ENCODE peak calls at places on chromosomes 13 and 19, in ten cellular contexts. One of them, this sample, is unnamed.

GRCh38 chr13:90365130-90365529 is 982.4 kb upstream of the MIR17HG start:
- DNase-seq in GM23338: no peak
- DNase-seq in heart right ventricle: no peak
- DNase-seq in left lung: no peak
- DNase-seq in A549: no peak
- DNase-seq in thoracic aorta: no peak
- DNase-seq in transverse colon: no peak
- DNase-seq in psoas muscle: no peak
- DNase-seq in osteoblast: no peak
- DNase-seq in right lobe of liver: no peak
- DNase-seq in this sample: no peak

GRCh38 chr19:33497778-33498175 is 23.8 kb downstream of the PEPD start:
- DNase-seq in left lung: no peak
- DNase-seq in GM23338: no peak
- DNase-seq in osteoblast: peak; percentile 68
- DNase-seq in thoracic aorta: no peak
- DNase-seq in A549: no peak
- DNase-seq in transverse colon: no peak
- DNase-seq in heart right ventricle: no peak
- DNase-seq in psoas muscle: no peak
- DNase-seq in right lobe of liver: peak; percentile 21
- DNase-seq in this sample: no peak

GRCh38 chr13:95019886-95020285 is 281.4 kb downstream of the ABCC4 start:
- DNase-seq in heart right ventricle: no peak
- DNase-seq in transverse colon: no peak
- DNase-seq in psoas muscle: no peak
- DNase-seq in thoracic aorta: no peak
- DNase-seq in A549: no peak
- DNase-seq in right lobe of liver: no peak
- DNase-seq in GM23338: no peak
- DNase-seq in left lung: no peak
- DNase-seq in osteoblast: no peak
- DNase-seq in this sample: no peak

GRCh38 chr13:88958821-88959220 is 1287.7 kb downstream of the SLITRK5 start:
- DNase-seq in A549: no peak
- DNase-seq in osteoblast: no peak
- DNase-seq in heart right ventricle: no peak
- DNase-seq in thoracic aorta: no peak
- DNase-seq in GM23338: no peak
- DNase-seq in psoas muscle: no peak
- DNase-seq in right lobe of liver: no peak
- DNase-seq in left lung: no peak
- DNase-seq in transverse colon: no peak
- DNase-seq in this sample: no peak

GRCh38 chr13:105442941-105443340 is 1092.5 kb downstream of the EFNB2 start:
- DNase-seq in right lobe of liver: no peak
- DNase-seq in osteoblast: peak; percentile 82
- DNase-seq in A549: peak; percentile 87
- DNase-seq in psoas muscle: no peak
- DNase-seq in GM23338: no peak
- DNase-seq in left lung: no peak
- DNase-seq in thoracic aorta: no peak
- DNase-seq in heart right ventricle: peak; percentile 29
- DNase-seq in transverse colon: no peak
- DNase-seq in this sample: no peak

GRCh38 chr13:36847541-36848045 is 28.6 kb downstream of the RFXAP start:
- DNase-seq in osteoblast: no peak
- DNase-seq in thoracic aorta: no peak
- DNase-seq in heart right ventricle: no peak
- DNase-seq in transverse colon: no peak
- DNase-seq in GM23338: no peak
- DNase-seq in right lobe of liver: no peak
- DNase-seq in psoas muscle: no peak
- DNase-seq in left lung: no peak
- DNase-seq in A549: no peak
- DNase-seq in this sample: no peak

GRCh38 chr13:33799950-33800592 is 17.9 kb upstream of the RFC3 start:
- DNase-seq in left lung: no peak
- DNase-seq in GM23338: peak; percentile 37
- DNase-seq in psoas muscle: no peak
- DNase-seq in right lobe of liver: no peak
- DNase-seq in A549: peak; percentile 45
- DNase-seq in transverse colon: no peak
- DNase-seq in heart right ventricle: no peak
- DNase-seq in thoracic aorta: no peak
- DNase-seq in osteoblast: peak; percentile 52
- DNase-seq in this sample: no peak

GRCh38 chr13:36105726-36106125 is 25.5 kb downstream of the DCLK1 start:
- DNase-seq in GM23338: no peak
- DNase-seq in left lung: no peak
- DNase-seq in heart right ventricle: no peak
- DNase-seq in transverse colon: no peak
- DNase-seq in A549: no peak
- DNase-seq in psoas muscle: no peak
- DNase-seq in osteoblast: no peak
- DNase-seq in right lobe of liver: no peak
- DNase-seq in thoracic aorta: no peak
- DNase-seq in this sample: no peak

GRCh38 chr19:30319876-30320275 is 52.3 kb upstream of the ZNF536 start:
- DNase-seq in psoas muscle: no peak
- DNase-seq in right lobe of liver: no peak
- DNase-seq in GM23338: no peak
- DNase-seq in left lung: no peak
- DNase-seq in thoracic aorta: no peak
- DNase-seq in A549: no peak
- DNase-seq in transverse colon: no peak
- DNase-seq in heart right ventricle: no peak
- DNase-seq in osteoblast: no peak
- DNase-seq in this sample: no peak

GRCh38 chr13:84574851-84575250 is 692.6 kb upstream of the SLITRK1 start:
- DNase-seq in thoracic aorta: no peak
- DNase-seq in heart right ventricle: no peak
- DNase-seq in right lobe of liver: no peak
- DNase-seq in transverse colon: no peak
- DNase-seq in A549: peak; percentile 0
- DNase-seq in GM23338: no peak
- DNase-seq in osteoblast: no peak
- DNase-seq in psoas muscle: no peak
- DNase-seq in left lung: no peak
- DNase-seq in this sample: no peak

GRCh38 chr19:33690461-33691427 is 69.0 kb downstream of the CHST8 start:
- DNase-seq in psoas muscle: no peak
- DNase-seq in GM23338: no peak
- DNase-seq in heart right ventricle: no peak
- DNase-seq in A549: no peak
- DNase-seq in right lobe of liver: no peak
- DNase-seq in osteoblast: no peak
- DNase-seq in left lung: no peak
- DNase-seq in transverse colon: no peak
- DNase-seq in thoracic aorta: no peak
- DNase-seq in this sample: no peak

GRCh38 chr19:51333836-51334460 is 8.0 kb downstream of the VSIG10L start:
- DNase-seq in heart right ventricle: no peak
- DNase-seq in osteoblast: peak; percentile 79
- DNase-seq in left lung: no peak
- DNase-seq in thoracic aorta: no peak
- DNase-seq in right lobe of liver: no peak
- DNase-seq in A549: peak; percentile 54
- DNase-seq in GM23338: peak; percentile 65
- DNase-seq in transverse colon: no peak
- DNase-seq in psoas muscle: no peak
- DNase-seq in this sample: no peak

GRCh38 chr19:952680-953500 is 27.1 kb downstream of the ARID3A start:
- DNase-seq in osteoblast: no peak
- DNase-seq in right lobe of liver: no peak
- DNase-seq in transverse colon: peak; percentile 68
- DNase-seq in left lung: no peak
- DNase-seq in GM23338: peak; percentile 58
- DNase-seq in heart right ventricle: no peak
- DNase-seq in A549: no peak
- DNase-seq in psoas muscle: no peak
- DNase-seq in thoracic aorta: no peak
- DNase-seq in this sample: no peak

GRCh38 chr19:5285955-5286354 is 54.7 kb downstream of the PTPRS start:
- DNase-seq in right lobe of liver: no peak
- DNase-seq in left lung: no peak
- DNase-seq in transverse colon: no peak
- DNase-seq in A549: no peak
- DNase-seq in psoas muscle: no peak
- DNase-seq in osteoblast: no peak
- DNase-seq in GM23338: no peak
- DNase-seq in thoracic aorta: no peak
- DNase-seq in heart right ventricle: no peak
- DNase-seq in this sample: no peak

GRCh38 chr13:94674609-94675348 is 37.6 kb downstream of the SOX21 start:
- DNase-seq in osteoblast: peak; percentile 55
- DNase-seq in right lobe of liver: peak; percentile 57
- DNase-seq in left lung: no peak
- DNase-seq in thoracic aorta: no peak
- DNase-seq in GM23338: peak; percentile 94
- DNase-seq in heart right ventricle: peak; percentile 27
- DNase-seq in A549: peak; percentile 66
- DNase-seq in psoas muscle: no peak
- DNase-seq in transverse colon: peak; percentile 46
- DNase-seq in this sample: no peak

GRCh38 chr13:87057807-87058520 is 613.2 kb upstream of the SLITRK5 start:
- DNase-seq in right lobe of liver: no peak
- DNase-seq in psoas muscle: no peak
- DNase-seq in heart right ventricle: no peak
- DNase-seq in osteoblast: no peak
- DNase-seq in GM23338: no peak
- DNase-seq in left lung: no peak
- DNase-seq in thoracic aorta: no peak
- DNase-seq in transverse colon: no peak
- DNase-seq in A549: no peak
- DNase-seq in this sample: no peak

GRCh38 chr19:2050349-2050990 is 574 bp downstream of the MKNK2 start:
- DNase-seq in right lobe of liver: no peak
- DNase-seq in A549: no peak
- DNase-seq in heart right ventricle: no peak
- DNase-seq in psoas muscle: no peak
- DNase-seq in transverse colon: no peak
- DNase-seq in osteoblast: peak; percentile 93
- DNase-seq in left lung: no peak
- DNase-seq in GM23338: no peak
- DNase-seq in thoracic aorta: no peak
- DNase-seq in this sample: no peak

GRCh38 chr13:81409284-81409683 is 1068.4 kb upstream of the SPRY2 start:
- DNase-seq in osteoblast: no peak
- DNase-seq in thoracic aorta: no peak
- DNase-seq in transverse colon: no peak
- DNase-seq in heart right ventricle: no peak
- DNase-seq in right lobe of liver: no peak
- DNase-seq in GM23338: no peak
- DNase-seq in A549: no peak
- DNase-seq in psoas muscle: no peak
- DNase-seq in left lung: no peak
- DNase-seq in this sample: no peak

GRCh38 chr13:110265682-110266430 is 41.1 kb downstream of the COL4A1 start:
- DNase-seq in heart right ventricle: peak; percentile 62
- DNase-seq in GM23338: no peak
- DNase-seq in left lung: no peak
- DNase-seq in osteoblast: no peak
- DNase-seq in A549: no peak
- DNase-seq in right lobe of liver: no peak
- DNase-seq in thoracic aorta: peak; percentile 69
- DNase-seq in psoas muscle: peak; percentile 84
- DNase-seq in transverse colon: no peak
- DNase-seq in this sample: no peak
- H3K4me1 ChIP-seq in heart right ventricle: peaks cover 31% of the 10 kb centered on the region
- H3K4me1 ChIP-seq in GM23338: peaks cover 46% of the 10 kb centered on the region
- H3K4me1 ChIP-seq in left lung: peaks cover 27% of the 10 kb centered on the region
- H3K4me1 ChIP-seq in osteoblast: no peaks in the 10 kb centered on the region
- H3K4me1 ChIP-seq in A549: peaks cover 15% of the 10 kb centered on the region
- H3K4me1 ChIP-seq in right lobe of liver: no peaks in the 10 kb centered on the region
- H3K4me1 ChIP-seq in thoracic aorta: peaks cover 64% of the 10 kb centered on the region
- H3K4me1 ChIP-seq in psoas muscle: peaks cover 22% of the 10 kb centered on the region
- H3K4me1 ChIP-seq in transverse colon: peaks cover 28% of the 10 kb centered on the region
- H3K4me1 ChIP-seq in this sample: peaks cover 34% of the 10 kb centered on the region

GRCh38 chr19:41001243-41001971 is 10.3 kb downstream of the CYP2B6 start:
- DNase-seq in right lobe of liver: no peak
- DNase-seq in heart right ventricle: no peak
- DNase-seq in thoracic aorta: no peak
- DNase-seq in GM23338: peak; percentile 64
- DNase-seq in osteoblast: no peak
- DNase-seq in psoas muscle: no peak
- DNase-seq in left lung: no peak
- DNase-seq in transverse colon: no peak
- DNase-seq in A549: peak; percentile 45
- DNase-seq in this sample: no peak
- TF ChIP-seq CTCF in right lobe of liver: no peak
- TF ChIP-seq CTCF in heart right ventricle: no peak
- TF ChIP-seq CTCF in thoracic aorta: no peak
- TF ChIP-seq CTCF in GM23338: peak; percentile 78
- TF ChIP-seq CTCF in osteoblast: no peak
- TF ChIP-seq CTCF in psoas muscle: no peak
- TF ChIP-seq CTCF in left lung: no peak
- TF ChIP-seq CTCF in transverse colon: no peak
- TF ChIP-seq CTCF in A549: no peak
- TF ChIP-seq CTCF in this sample: no peak

GRCh38 chr13:99523838-99524237 is 22.6 kb downstream of the TM9SF2 start:
- DNase-seq in GM23338: no peak
- DNase-seq in right lobe of liver: no peak
- DNase-seq in thoracic aorta: no peak
- DNase-seq in A549: no peak
- DNase-seq in transverse colon: no peak
- DNase-seq in osteoblast: no peak
- DNase-seq in heart right ventricle: no peak
- DNase-seq in left lung: no peak
- DNase-seq in psoas muscle: no peak
- DNase-seq in this sample: no peak
- H3K27ac ChIP-seq in GM23338: no peak overlapping the region
- H3K27ac ChIP-seq in right lobe of liver: no peak overlapping the region
- H3K27ac ChIP-seq in thoracic aorta: no peak overlapping the region
- H3K27ac ChIP-seq in A549: no peak overlapping the region
- H3K27ac ChIP-seq in transverse colon: no peak overlapping the region
- H3K27ac ChIP-seq in osteoblast: no peak overlapping the region
- H3K27ac ChIP-seq in heart right ventricle: no peak overlapping the region
- H3K27ac ChIP-seq in left lung: no peak overlapping the region
- H3K27ac ChIP-seq in psoas muscle: no peak overlapping the region
- H3K27ac ChIP-seq in this sample: no peak overlapping the region

DNA sequence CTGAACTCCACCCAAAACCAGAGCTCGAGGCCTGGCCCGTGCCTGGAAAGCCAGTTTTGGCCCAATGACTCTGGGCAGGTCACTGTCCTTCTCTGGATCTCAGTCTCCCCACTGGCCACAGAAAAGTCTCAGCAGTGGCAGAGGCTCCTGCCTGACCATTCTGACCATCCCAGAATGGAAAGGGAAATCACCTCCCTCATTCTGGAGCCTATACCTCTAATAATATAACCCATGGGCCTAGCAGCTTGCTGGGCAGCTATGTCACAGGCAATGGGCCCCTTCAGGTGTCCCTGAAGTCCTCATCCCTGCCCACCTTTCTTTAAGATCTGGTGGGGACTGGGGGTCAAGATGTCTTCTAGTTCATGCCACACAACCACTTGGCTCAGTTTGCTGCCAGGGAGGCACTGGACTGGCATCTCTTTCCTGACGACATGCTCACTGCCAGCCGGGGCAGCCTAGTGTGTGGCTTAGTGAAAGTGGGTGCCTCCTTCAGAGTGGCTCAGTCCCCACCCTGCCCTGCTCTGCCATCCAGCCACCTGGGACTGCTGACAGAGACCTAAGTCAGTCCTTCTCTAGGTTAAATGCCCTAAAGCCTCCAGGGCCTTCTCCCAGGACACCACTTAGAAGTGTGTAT is 62.6 kb downstream of the AP1M1 start:
- DNase-seq in psoas muscle: peak; percentile 17
- DNase-seq in left lung: no peak
- DNase-seq in transverse colon: no peak
- DNase-seq in heart right ventricle: no peak
- DNase-seq in thoracic aorta: no peak
- DNase-seq in A549: no peak
- DNase-seq in osteoblast: no peak
- DNase-seq in right lobe of liver: no peak
- DNase-seq in GM23338: no peak
- DNase-seq in this sample: no peak
- H3K4me1 ChIP-seq in psoas muscle: no peaks in the 10 kb centered on the region
- H3K4me1 ChIP-seq in left lung: peaks cover 11% of the 10 kb centered on the region
- H3K4me1 ChIP-seq in transverse colon: no peaks in the 10 kb centered on the region
- H3K4me1 ChIP-seq in heart right ventricle: peaks cover 8% of the 10 kb centered on the region
- H3K4me1 ChIP-seq in thoracic aorta: peaks cover 8% of the 10 kb centered on the region
- H3K4me1 ChIP-seq in A549: peaks cover 24% of the 10 kb centered on the region
- H3K4me1 ChIP-seq in osteoblast: no peaks in the 10 kb centered on the region
- H3K4me1 ChIP-seq in right lobe of liver: no peaks in the 10 kb centered on the region
- H3K4me1 ChIP-seq in GM23338: no peaks in the 10 kb centered on the region
- H3K4me1 ChIP-seq in this sample: peaks cover 7% of the 10 kb centered on the region